ENCODE peak calls at places on chromosomes 3 and 15, in eight cellular contexts. B, I, N, R, L, P, C and E are unnamed samples.

GRCh38 chr3:184600685-184601377 is 39.2 kb downstream of the EPHB3 start:
- DNase-seq in P (no peak), C (no peak), I (no peak), L (no peak), R (no peak), N (no peak), B (no peak), E (no peak)

GRCh38 chr3:155921486-155921885 is 51.0 kb downstream of the GMPS start:
- DNase-seq in B (no peak), C (no peak), N (peak), R (no peak), L (no peak), P (no peak), I (no peak), E (no peak)

GRCh38 chr3:157844770-157845522 is 261.3 kb downstream of the SHOX2 start:
- DNase-seq in P (no peak), N (peak), C (peak), I (no peak), R (peak), L (no peak), B (no peak), E (no peak)

GRCh38 chr15:77830041-77830440 is 197.3 kb upstream of the LINGO1 start:
- DNase-seq in C (peak), B (no peak), L (no peak), I (no peak), R (peak), P (no peak), N (peak), E (no peak)

GRCh38 chr3:108879915-108880314 is 57.3 kb downstream of the TRAT1 start:
- DNase-seq in L (no peak), C (no peak), P (no peak), I (no peak), R (no peak), N (no peak), B (no peak), E (no peak)

GRCh38 chr3:125440559-125440955 is 65.4 kb upstream of the ZNF148 start:
- DNase-seq in I (no peak), R (no peak), P (no peak), B (no peak), N (no peak), C (no peak), L (no peak), E (no peak)

GRCh38 chr15:28984421-28985375 is 98.9 kb downstream of the APBA2 start:
- DNase-seq in N (peak), C (peak), I (no peak), R (peak), B (no peak), P (peak), L (peak), E (peak)

GRCh38 chr3:127141921-127142730 is 50.8 kb upstream of the PRR23E start:
- DNase-seq in B (no peak), R (no peak), P (no peak), L (no peak), I (no peak), N (no peak), C (no peak), E (peak)

GRCh38 chr3:94171954-94172353 is 109.1 kb downstream of the NSUN3 start:
- DNase-seq in C (no peak), L (no peak), I (no peak), R (no peak), P (no peak), N (no peak), B (no peak), E (no peak)

GRCh38 chr15:64019764-64020163 is 26.5 kb downstream of the DAPK2 start:
- DNase-seq in N (no peak), L (no peak), B (no peak), P (no peak), C (no peak), R (no peak), I (no peak), E (no peak)

GRCh38 chr3:11498646-11499045 is 145.1 kb downstream of the VGLL4 start:
- DNase-seq in R (peak), N (peak), L (no peak), C (peak), P (peak), I (no peak), B (no peak), E (no peak)

GRCh38 chr3:16511561-16512434 is 1.7 kb downstream of the RFTN1 start:
- DNase-seq in C (peak), R (peak), P (no peak), B (no peak), I (peak), N (peak), L (no peak), E (no peak)

GRCh38 chr15:85974348-85974705 is 105.3 kb upstream of the AGBL1 start:
- DNase-seq in I (no peak), R (no peak), P (no peak), C (no peak), L (no peak), B (no peak), N (no peak), E (no peak)

GRCh38 chr3:4822568-4822967 is 156.7 kb upstream of the BHLHE40 start:
- DNase-seq in I (no peak), P (no peak), C (no peak), R (no peak), L (no peak), N (no peak), B (no peak), E (no peak)

GRCh38 chr3:148903022-148903442 is 37.9 kb downstream of the CPA3 start:
- DNase-seq in R (no peak), L (no peak), C (peak), B (no peak), P (no peak), I (no peak), N (peak), E (no peak)

GRCh38 chr15:99592135-99592845 is 26.5 kb downstream of the MEF2A start:
- DNase-seq in I (no peak), L (no peak), N (peak), B (no peak), P (no peak), R (peak), C (peak), E (no peak)

GRCh38 chr3:179896507-179896906 is 140.2 kb downstream of the PEX5L start:
- DNase-seq in N (no peak), B (no peak), R (no peak), C (no peak), L (no peak), I (no peak), P (no peak), E (no peak)

GRCh38 chr3:107429330-107430181 is 52.3 kb downstream of the CCDC54 start:
- DNase-seq in L (peak), B (no peak), R (peak), P (peak), C (peak), N (peak), I (peak), E (peak)

GRCh38 chr3:126554560-126555525 is 3.9 kb downstream of the C3orf22 start:
- DNase-seq in L (no peak), P (no peak), B (no peak), R (no peak), N (no peak), C (no peak), I (no peak), E (no peak)

GRCh38 chr3:173553635-173554280 is 156.2 kb downstream of the NLGN1 start:
- DNase-seq in L (peak), B (no peak), R (peak), C (peak), P (peak), I (no peak), N (peak), E (peak)

GRCh38 chr3:46406786-46407611 is at the start of the genes CCR5AS and CCRL2:
- DNase-seq in P (no peak), I (peak), N (no peak), C (peak), B (no peak), L (peak), R (peak), E (no peak)

GRCh38 chr15:58732620-58733363 is 16.7 kb downstream of the ADAM10 start:
- DNase-seq in C (no peak), R (no peak), B (no peak), I (no peak), L (no peak), N (no peak), P (no peak), E (no peak)

GRCh38 chr3:128226186-128226725 is 73.0 kb downstream of the EEFSEC start:
- DNase-seq in R (no peak), B (no peak), L (no peak), P (no peak), C (no peak), I (no peak), N (no peak), E (no peak)

GRCh38 chr3:143024351-143024960 is 23.1 kb downstream of the U2SURP start:
- DNase-seq in L (no peak), N (no peak), B (no peak), R (no peak), C (no peak), I (no peak), P (no peak), E (no peak)

GRCh38 chr3:59873576-59874230 is 823.9 kb upstream of the CFAP20DC start:
- DNase-seq in C (no peak), B (no peak), N (no peak), R (no peak), L (peak), P (no peak), I (no peak), E (no peak)

GRCh38 chr3:71067977-71068376 is 515.6 kb downstream of the FOXP1 start:
- DNase-seq in B (no peak), R (no peak), C (no peak), L (no peak), N (no peak), P (no peak), I (no peak), E (no peak)

GRCh38 chr15:49987198-49987785 is 131.7 kb downstream of the ATP8B4 start:
- DNase-seq in B (no peak), L (no peak), C (no peak), N (peak), I (no peak), P (no peak), R (peak), E (peak)

GRCh38 chr3:94185753-94186152 is 122.9 kb downstream of the NSUN3 start:
- DNase-seq in I (no peak), P (no peak), C (peak), N (no peak), L (no peak), R (no peak), B (no peak), E (peak)

GRCh38 chr3:140022061-140022781 is 87.2 kb downstream of the CLSTN2 start:
- DNase-seq in B (no peak), P (no peak), C (no peak), R (no peak), N (no peak), I (no peak), L (peak), E (peak)